ENCODE peak calls at places on chromosomes 7 and 10, in four cellular contexts. E is HepG2, X is WTC11, T is K562. O is an unnamed sample.

GRCh38 chr7:36563706-36564325 is 160.5 kb downstream of the AOAH start:
- DNase-seq in E (no peak), X (no peak), T (no peak), O (no peak)

GRCh38 chr7:135508853-135509588 is 881 bp downstream of the CNOT4 start:
- DNase-seq in E (peak), X (no peak), T (peak), O (peak)

GRCh38 chr10:85986777-85987176 is 379.8 kb downstream of the GRID1 start:
- DNase-seq in E (no peak), X (no peak), T (no peak), O (no peak)

GRCh38 chr7:69898189-69898588 is 299.9 kb downstream of the AUTS2 start:
- DNase-seq in E (no peak), X (no peak), T (no peak), O (no peak)

GRCh38 chr7:153886121-153886505 is 166.1 kb upstream of the DPP6 start:
- DNase-seq in E (no peak), X (no peak), T (no peak), O (no peak)

GRCh38 chr10:125637496-125637895 is 45.5 kb downstream of the TEX36 start:
- DNase-seq in E (no peak), X (no peak), T (no peak), O (no peak)

GRCh38 chr7:90749774-90750173 is 153.7 kb downstream of the CDK14 start:
- DNase-seq in E (peak), X (no peak), T (no peak), O (peak)

GRCh38 chr10:16777473-16778370 is 39.5 kb downstream of the RSU1 start:
- DNase-seq in E (peak), X (no peak), T (peak), O (peak)

GRCh38 chr7:18495412-18496335 is at the start of gene HDAC9:
- DNase-seq in E (no peak), X (peak), T (no peak), O (peak)

GRCh38 chr10:110175406-110175805 is 32.0 kb upstream of the MXI1 start:
- DNase-seq in E (no peak), X (no peak), T (no peak), O (no peak)

GRCh38 chr7:159112136-159113011 is 32.3 kb downstream of the VIPR2 start:
- DNase-seq in E (no peak), X (no peak), T (no peak), O (no peak)

GRCh38 chr7:157989611-157990010 is 598.0 kb downstream of the PTPRN2 start:
- DNase-seq in E (no peak), X (no peak), T (no peak), O (no peak)

GRCh38 chr10:43212043-43212721 is 54.7 kb downstream of the RASGEF1A start:
- DNase-seq in E (no peak), X (no peak), T (no peak), O (no peak)

GRCh38 chr10:19256331-19256730 is 207.7 kb downstream of the MALRD1 start:
- DNase-seq in E (no peak), X (no peak), T (no peak), O (no peak)

GRCh38 chr10:36068542-36068941 is 426.4 kb upstream of the FZD8 start:
- DNase-seq in E (no peak), X (no peak), T (no peak), O (no peak)

GRCh38 chr10:58651040-58651439 is 138.4 kb downstream of the BICC1 start:
- DNase-seq in E (no peak), X (no peak), T (no peak), O (no peak)

GRCh38 chr10:17444062-17444714 is 10.2 kb downstream of the ST8SIA6 start:
- DNase-seq in E (no peak), X (no peak), T (no peak), O (no peak)

GRCh38 chr7:42283553-42283952 is 46.5 kb upstream of the GLI3 start:
- DNase-seq in E (no peak), X (no peak), T (no peak), O (no peak)

GRCh38 chr10:126953886-126954285 is 48.7 kb downstream of the DOCK1 start:
- DNase-seq in E (no peak), X (no peak), T (no peak), O (no peak)

GRCh38 chr10:103640436-103641181 is 147.1 kb downstream of the NEURL1 start:
- DNase-seq in E (no peak), X (no peak), T (no peak), O (no peak)

GRCh38 chr7:114930107-114930521 is 8.2 kb downstream of the MDFIC start:
- DNase-seq in E (no peak), X (no peak), T (no peak), O (no peak)

GRCh38 chr7:114933665-114934064 is 11.8 kb downstream of the MDFIC start:
- DNase-seq in E (no peak), X (no peak), T (no peak), O (no peak)

GRCh38 chr7:114929570-114929969 is 7.7 kb downstream of the MDFIC start:
- DNase-seq in E (no peak), X (no peak), T (no peak), O (no peak)

GRCh38 chr7:114931656-114932011 is 9.7 kb downstream of the MDFIC start:
- DNase-seq in E (no peak), X (no peak), T (no peak), O (no peak)

GRCh38 chr7:114930829-114931655 is 9.1 kb downstream of the MDFIC start:
- DNase-seq in E (no peak), X (no peak), T (no peak), O (no peak)
- TF ChIP-seq ELF4 in E (no peak), X (no peak), T (no peak), O (no peak)

GRCh38 chr10:44853796-44854195 is 57.3 kb upstream of the TMEM72 start:
- DNase-seq in E (no peak), X (no peak), T (no peak), O (no peak)

GRCh38 chr10:44850356-44850934 is 60.7 kb upstream of the TMEM72 start:
- DNase-seq in E (no peak), X (no peak), T (no peak), O (no peak)

GRCh38 chr10:44853148-44853734 is 57.9 kb upstream of the TMEM72 start:
- DNase-seq in E (no peak), X (no peak), T (no peak), O (no peak)

GRCh38 chr10:44851881-44852280 is 59.3 kb upstream of the TMEM72 start:
- DNase-seq in E (no peak), X (no peak), T (no peak), O (no peak)

GRCh38 chr10:44851413-44851812 is 59.7 kb upstream of the TMEM72 start:
- DNase-seq in E (no peak), X (no peak), T (no peak), O (no peak)
- TF ChIP-seq SP1 in E (no peak), X (no peak), T (no peak), O (no peak)

GRCh38 chr7:93231264-93231663 is 902 bp upstream of the VPS50 start:
- DNase-seq in E (no peak), X (no peak), T (no peak), O (no peak)
- TF ChIP-seq ELF4 in E (no peak), X (no peak), T (no peak), O (no peak)

GRCh38 chr7:139159900-139160675 is 50.6 kb upstream of the ZC3HAV1 start:
- DNase-seq in E (no peak), X (no peak), T (no peak), O (no peak)
- TF ChIP-seq SP1 in E (no peak), X (no peak), T (no peak), O (no peak)

GRCh38 chr7:117202511-117202910 is 120.3 kb downstream of the WNT2 start:
- DNase-seq in E (no peak), X (no peak), T (no peak), O (no peak)
- TF ChIP-seq ELF4 in E (no peak), X (no peak), T (no peak), O (no peak)

DNA sequence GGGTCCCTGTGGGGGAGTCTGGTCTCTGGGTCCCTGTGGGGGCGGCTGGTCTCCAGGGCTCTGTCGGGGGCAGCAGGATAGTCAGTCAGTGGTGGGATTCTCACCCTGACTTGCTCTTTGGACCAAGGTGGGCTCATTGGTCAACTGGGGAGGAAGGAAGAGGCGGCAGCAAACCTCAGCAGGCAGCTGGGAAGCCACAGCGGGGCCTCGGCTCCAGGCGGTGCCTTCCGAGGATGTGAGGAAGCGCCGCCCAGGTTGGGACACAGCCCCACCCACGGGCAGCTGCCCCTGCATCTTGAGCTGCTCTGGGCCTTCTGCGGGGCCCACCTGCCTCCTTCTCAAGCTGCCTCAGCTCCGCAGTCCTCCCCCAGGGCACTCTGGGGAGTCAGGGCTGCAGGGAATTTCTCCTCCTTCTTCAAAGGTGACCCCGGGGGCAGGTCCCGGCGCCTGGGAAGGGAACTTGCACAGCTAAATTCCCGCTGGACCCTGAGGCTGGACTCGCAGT is 20.4 kb upstream of the KNDC1 start:
- DNase-seq in E (no peak), X (no peak), T (no peak), O (no peak)
- TF ChIP-seq SP1 in E (no peak), X (peak), T (no peak), O (no peak)

GRCh38 chr10:70222340-70222794 is 10.9 kb downstream of the PPA1 start:
- DNase-seq in E (no peak), X (no peak), T (no peak), O (no peak)
- TF ChIP-seq ELF4 in E (no peak), X (no peak), T (no peak), O (no peak)

GRCh38 chr7:97499204-97499603 is 232.7 kb upstream of the TAC1 start:
- DNase-seq in E (peak), X (peak), T (peak), O (peak)
- TF ChIP-seq SP1 in E (no peak), X (no peak), T (no peak), O (no peak)

GRCh38 chr7:131640686-131641085 is 84.3 kb upstream of the PODXL start:
- DNase-seq in E (no peak), X (no peak), T (no peak), O (no peak)
- TF ChIP-seq ELF4 in E (no peak), X (no peak), T (no peak), O (no peak)

DNA sequence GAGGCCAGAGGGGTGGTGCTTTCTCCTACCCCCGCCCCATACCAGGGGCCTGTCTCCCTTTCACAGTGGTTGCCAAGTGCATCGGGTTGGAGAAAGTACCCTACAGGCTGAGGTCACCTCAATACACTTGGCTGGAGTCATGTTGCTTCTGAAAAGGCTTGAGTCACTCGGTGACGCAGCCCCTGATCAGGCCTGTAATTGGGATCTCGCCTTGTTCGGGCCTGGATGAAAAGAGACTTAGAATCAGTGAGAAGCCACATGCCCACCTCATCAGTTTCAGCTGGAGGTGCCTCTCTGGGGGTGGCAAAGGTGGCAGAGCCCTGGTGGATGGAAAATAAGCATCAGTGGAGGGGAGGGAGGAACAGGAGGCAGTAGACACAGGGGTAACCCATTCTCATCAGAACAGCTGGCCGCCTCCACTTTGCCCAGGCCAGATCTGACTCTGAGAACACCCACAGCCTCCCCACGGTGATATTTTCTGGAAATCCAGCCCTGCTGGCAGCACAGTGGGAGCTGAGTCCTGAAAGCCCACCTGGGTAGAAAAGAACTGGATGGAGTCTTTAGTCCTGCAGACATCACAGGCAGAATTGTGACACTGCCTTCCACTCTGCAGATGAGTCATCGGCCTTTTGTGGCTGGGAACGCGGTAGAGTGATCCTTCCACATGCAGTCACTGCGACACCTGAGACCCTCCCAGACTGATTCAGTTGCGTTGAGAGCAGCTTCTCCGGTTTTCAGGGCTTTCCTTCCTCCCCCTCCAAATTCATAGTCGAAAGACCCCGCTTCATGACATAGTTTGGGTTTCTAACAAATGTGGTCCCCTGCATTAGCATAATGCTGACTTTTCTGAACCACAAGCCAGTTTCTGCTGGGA is 108.0 kb downstream of the GRK5 start:
- DNase-seq in E (peak), X (no peak), T (peak), O (peak)
- TF ChIP-seq SP1 in E (no peak), X (no peak), T (peak), O (no peak)